ENCODE peak calls at places on chromosome 11, in ten cellular contexts. One of them, this sample, is unnamed.

GRCh38 chr11:13292970-13293369 is 15.4 kb downstream of the BMAL1 start:
- DNase-seq in SHP77: no peak
- DNase-seq in D721Med: no peak
- DNase-seq in activated naive CD4-positive, alpha-beta T cell treated with anti-CD3 and anti-CD28 coated beads for 36 hours: no peak
- DNase-seq in LHCN-M2: no peak
- DNase-seq in kidney: no peak
- DNase-seq in SK-N-SH: no peak
- DNase-seq in AG09319: no peak
- DNase-seq in stimulated activated CD8-positive, alpha-beta memory T cell treated with anti-CD3 and anti-CD28 coated beads, Interleukin-15, amount 100 ng/mL, for 4 hours: no peak
- DNase-seq in neural crest cell: no peak
- DNase-seq in this sample: no peak

GRCh38 chr11:75790986-75791385 is 22.4 kb downstream of the DGAT2 start:
- DNase-seq in SHP77: no peak
- DNase-seq in D721Med: no peak
- DNase-seq in activated naive CD4-positive, alpha-beta T cell treated with anti-CD3 and anti-CD28 coated beads for 36 hours: no peak
- DNase-seq in LHCN-M2: no peak
- DNase-seq in kidney: peak
- DNase-seq in SK-N-SH: no peak
- DNase-seq in AG09319: no peak
- DNase-seq in stimulated activated CD8-positive, alpha-beta memory T cell treated with anti-CD3 and anti-CD28 coated beads, Interleukin-15, amount 100 ng/mL, for 4 hours: no peak
- DNase-seq in neural crest cell: no peak
- DNase-seq in this sample: no peak

GRCh38 chr11:62108017-62108750 is 15.6 kb upstream of the INCENP start:
- DNase-seq in SHP77: peak
- DNase-seq in D721Med: no peak
- DNase-seq in activated naive CD4-positive, alpha-beta T cell treated with anti-CD3 and anti-CD28 coated beads for 36 hours: peak
- DNase-seq in LHCN-M2: peak
- DNase-seq in kidney: no peak
- DNase-seq in SK-N-SH: peak
- DNase-seq in AG09319: peak
- DNase-seq in stimulated activated CD8-positive, alpha-beta memory T cell treated with anti-CD3 and anti-CD28 coated beads, Interleukin-15, amount 100 ng/mL, for 4 hours: no peak
- DNase-seq in neural crest cell: peak
- DNase-seq in this sample: peak

GRCh38 chr11:1484061-1484671 is 2.4 kb downstream of the MOB2 start:
- DNase-seq in SHP77: no peak
- DNase-seq in D721Med: no peak
- DNase-seq in activated naive CD4-positive, alpha-beta T cell treated with anti-CD3 and anti-CD28 coated beads for 36 hours: no peak
- DNase-seq in LHCN-M2: no peak
- DNase-seq in kidney: peak
- DNase-seq in SK-N-SH: no peak
- DNase-seq in AG09319: no peak
- DNase-seq in stimulated activated CD8-positive, alpha-beta memory T cell treated with anti-CD3 and anti-CD28 coated beads, Interleukin-15, amount 100 ng/mL, for 4 hours: no peak
- DNase-seq in neural crest cell: no peak
- DNase-seq in this sample: no peak

GRCh38 chr11:121767433-121767832 is 314.7 kb upstream of the SORL1-AS1 start:
- DNase-seq in SHP77: no peak
- DNase-seq in D721Med: no peak
- DNase-seq in activated naive CD4-positive, alpha-beta T cell treated with anti-CD3 and anti-CD28 coated beads for 36 hours: peak
- DNase-seq in LHCN-M2: no peak
- DNase-seq in kidney: no peak
- DNase-seq in SK-N-SH: no peak
- DNase-seq in AG09319: no peak
- DNase-seq in stimulated activated CD8-positive, alpha-beta memory T cell treated with anti-CD3 and anti-CD28 coated beads, Interleukin-15, amount 100 ng/mL, for 4 hours: no peak
- DNase-seq in neural crest cell: no peak
- DNase-seq in this sample: no peak

GRCh38 chr11:9565822-9566560 is 7.5 kb upstream of the WEE1 start:
- DNase-seq in SHP77: peak
- DNase-seq in D721Med: no peak
- DNase-seq in activated naive CD4-positive, alpha-beta T cell treated with anti-CD3 and anti-CD28 coated beads for 36 hours: peak
- DNase-seq in LHCN-M2: peak
- DNase-seq in kidney: no peak
- DNase-seq in SK-N-SH: peak
- DNase-seq in AG09319: peak
- DNase-seq in stimulated activated CD8-positive, alpha-beta memory T cell treated with anti-CD3 and anti-CD28 coated beads, Interleukin-15, amount 100 ng/mL, for 4 hours: peak
- DNase-seq in neural crest cell: no peak
- DNase-seq in this sample: no peak

GRCh38 chr11:106840993-106841392 is 177.3 kb downstream of the GUCY1A2 start:
- DNase-seq in SHP77: no peak
- DNase-seq in D721Med: no peak
- DNase-seq in activated naive CD4-positive, alpha-beta T cell treated with anti-CD3 and anti-CD28 coated beads for 36 hours: no peak
- DNase-seq in LHCN-M2: no peak
- DNase-seq in kidney: no peak
- DNase-seq in SK-N-SH: no peak
- DNase-seq in AG09319: no peak
- DNase-seq in stimulated activated CD8-positive, alpha-beta memory T cell treated with anti-CD3 and anti-CD28 coated beads, Interleukin-15, amount 100 ng/mL, for 4 hours: no peak
- DNase-seq in neural crest cell: no peak
- DNase-seq in this sample: no peak

GRCh38 chr11:109939176-109939810 is 153.9 kb upstream of the ZC3H12C start:
- DNase-seq in SHP77: peak
- DNase-seq in D721Med: no peak
- DNase-seq in activated naive CD4-positive, alpha-beta T cell treated with anti-CD3 and anti-CD28 coated beads for 36 hours: no peak
- DNase-seq in LHCN-M2: peak
- DNase-seq in kidney: no peak
- DNase-seq in SK-N-SH: peak
- DNase-seq in AG09319: peak
- DNase-seq in stimulated activated CD8-positive, alpha-beta memory T cell treated with anti-CD3 and anti-CD28 coated beads, Interleukin-15, amount 100 ng/mL, for 4 hours: no peak
- DNase-seq in neural crest cell: no peak
- DNase-seq in this sample: peak

GRCh38 chr11:94788396-94788795 is 20.2 kb downstream of the AMOTL1 start:
- DNase-seq in SHP77: no peak
- DNase-seq in D721Med: no peak
- DNase-seq in activated naive CD4-positive, alpha-beta T cell treated with anti-CD3 and anti-CD28 coated beads for 36 hours: no peak
- DNase-seq in LHCN-M2: peak
- DNase-seq in kidney: no peak
- DNase-seq in SK-N-SH: no peak
- DNase-seq in AG09319: no peak
- DNase-seq in stimulated activated CD8-positive, alpha-beta memory T cell treated with anti-CD3 and anti-CD28 coated beads, Interleukin-15, amount 100 ng/mL, for 4 hours: no peak
- DNase-seq in neural crest cell: no peak
- DNase-seq in this sample: no peak

GRCh38 chr11:128961645-128962044 is 19.0 kb upstream of the TP53AIP1 start:
- DNase-seq in SHP77: no peak
- DNase-seq in D721Med: no peak
- DNase-seq in activated naive CD4-positive, alpha-beta T cell treated with anti-CD3 and anti-CD28 coated beads for 36 hours: no peak
- DNase-seq in LHCN-M2: no peak
- DNase-seq in kidney: no peak
- DNase-seq in SK-N-SH: no peak
- DNase-seq in AG09319: no peak
- DNase-seq in stimulated activated CD8-positive, alpha-beta memory T cell treated with anti-CD3 and anti-CD28 coated beads, Interleukin-15, amount 100 ng/mL, for 4 hours: no peak
- DNase-seq in neural crest cell: no peak
- DNase-seq in this sample: no peak

GRCh38 chr11:29025001-29025400 is 916.8 kb downstream of the METTL15 start:
- DNase-seq in SHP77: no peak
- DNase-seq in D721Med: no peak
- DNase-seq in activated naive CD4-positive, alpha-beta T cell treated with anti-CD3 and anti-CD28 coated beads for 36 hours: no peak
- DNase-seq in LHCN-M2: no peak
- DNase-seq in kidney: no peak
- DNase-seq in SK-N-SH: no peak
- DNase-seq in AG09319: no peak
- DNase-seq in stimulated activated CD8-positive, alpha-beta memory T cell treated with anti-CD3 and anti-CD28 coated beads, Interleukin-15, amount 100 ng/mL, for 4 hours: no peak
- DNase-seq in neural crest cell: no peak
- DNase-seq in this sample: no peak

GRCh38 chr11:117910941-117911630 is 18.1 kb downstream of the TMPRSS13 start:
- DNase-seq in SHP77: no peak
- DNase-seq in D721Med: no peak
- DNase-seq in activated naive CD4-positive, alpha-beta T cell treated with anti-CD3 and anti-CD28 coated beads for 36 hours: no peak
- DNase-seq in LHCN-M2: no peak
- DNase-seq in kidney: no peak
- DNase-seq in SK-N-SH: no peak
- DNase-seq in AG09319: no peak
- DNase-seq in stimulated activated CD8-positive, alpha-beta memory T cell treated with anti-CD3 and anti-CD28 coated beads, Interleukin-15, amount 100 ng/mL, for 4 hours: no peak
- DNase-seq in neural crest cell: no peak
- DNase-seq in this sample: no peak

GRCh38 chr11:123815116-123815515 is 9.0 kb upstream of the OR6M1 start:
- DNase-seq in SHP77: no peak
- DNase-seq in D721Med: no peak
- DNase-seq in activated naive CD4-positive, alpha-beta T cell treated with anti-CD3 and anti-CD28 coated beads for 36 hours: no peak
- DNase-seq in LHCN-M2: no peak
- DNase-seq in kidney: no peak
- DNase-seq in SK-N-SH: no peak
- DNase-seq in AG09319: no peak
- DNase-seq in stimulated activated CD8-positive, alpha-beta memory T cell treated with anti-CD3 and anti-CD28 coated beads, Interleukin-15, amount 100 ng/mL, for 4 hours: no peak
- DNase-seq in neural crest cell: no peak
- DNase-seq in this sample: no peak

GRCh38 chr11:95508219-95508880 is 277.3 kb upstream of the SESN3 start:
- DNase-seq in SHP77: no peak
- DNase-seq in D721Med: no peak
- DNase-seq in activated naive CD4-positive, alpha-beta T cell treated with anti-CD3 and anti-CD28 coated beads for 36 hours: no peak
- DNase-seq in LHCN-M2: no peak
- DNase-seq in kidney: no peak
- DNase-seq in SK-N-SH: no peak
- DNase-seq in AG09319: no peak
- DNase-seq in stimulated activated CD8-positive, alpha-beta memory T cell treated with anti-CD3 and anti-CD28 coated beads, Interleukin-15, amount 100 ng/mL, for 4 hours: no peak
- DNase-seq in neural crest cell: no peak
- DNase-seq in this sample: no peak

GRCh38 chr11:5505363-5506048 is 4.3 kb downstream of the UBQLN3 start:
- DNase-seq in SHP77: no peak
- DNase-seq in D721Med: no peak
- DNase-seq in activated naive CD4-positive, alpha-beta T cell treated with anti-CD3 and anti-CD28 coated beads for 36 hours: no peak
- DNase-seq in LHCN-M2: no peak
- DNase-seq in kidney: no peak
- DNase-seq in SK-N-SH: no peak
- DNase-seq in AG09319: no peak
- DNase-seq in stimulated activated CD8-positive, alpha-beta memory T cell treated with anti-CD3 and anti-CD28 coated beads, Interleukin-15, amount 100 ng/mL, for 4 hours: no peak
- DNase-seq in neural crest cell: no peak
- DNase-seq in this sample: no peak

GRCh38 chr11:70159612-70160570 is 43.2 kb upstream of the FADD start:
- DNase-seq in SHP77: peak
- DNase-seq in D721Med: no peak
- DNase-seq in activated naive CD4-positive, alpha-beta T cell treated with anti-CD3 and anti-CD28 coated beads for 36 hours: no peak
- DNase-seq in LHCN-M2: peak
- DNase-seq in kidney: peak
- DNase-seq in SK-N-SH: no peak
- DNase-seq in AG09319: peak
- DNase-seq in stimulated activated CD8-positive, alpha-beta memory T cell treated with anti-CD3 and anti-CD28 coated beads, Interleukin-15, amount 100 ng/mL, for 4 hours: no peak
- DNase-seq in neural crest cell: no peak
- DNase-seq in this sample: no peak

GRCh38 chr11:68750197-68750987 is 928 bp downstream of the TESMIN start:
- DNase-seq in SHP77: no peak
- DNase-seq in D721Med: no peak
- DNase-seq in activated naive CD4-positive, alpha-beta T cell treated with anti-CD3 and anti-CD28 coated beads for 36 hours: peak
- DNase-seq in LHCN-M2: no peak
- DNase-seq in kidney: peak
- DNase-seq in SK-N-SH: no peak
- DNase-seq in AG09319: no peak
- DNase-seq in stimulated activated CD8-positive, alpha-beta memory T cell treated with anti-CD3 and anti-CD28 coated beads, Interleukin-15, amount 100 ng/mL, for 4 hours: no peak
- DNase-seq in neural crest cell: peak
- DNase-seq in this sample: no peak

GRCh38 chr11:44028401-44028800 is 19.4 kb upstream of the ACCSL start:
- DNase-seq in SHP77: no peak
- DNase-seq in D721Med: no peak
- DNase-seq in activated naive CD4-positive, alpha-beta T cell treated with anti-CD3 and anti-CD28 coated beads for 36 hours: no peak
- DNase-seq in LHCN-M2: no peak
- DNase-seq in kidney: no peak
- DNase-seq in SK-N-SH: no peak
- DNase-seq in AG09319: no peak
- DNase-seq in stimulated activated CD8-positive, alpha-beta memory T cell treated with anti-CD3 and anti-CD28 coated beads, Interleukin-15, amount 100 ng/mL, for 4 hours: no peak
- DNase-seq in neural crest cell: no peak
- DNase-seq in this sample: no peak

GRCh38 chr11:64859542-64860414 is 15.3 kb upstream of the CDC42BPG start:
- DNase-seq in SHP77: no peak
- DNase-seq in D721Med: no peak
- DNase-seq in activated naive CD4-positive, alpha-beta T cell treated with anti-CD3 and anti-CD28 coated beads for 36 hours: peak
- DNase-seq in LHCN-M2: no peak
- DNase-seq in kidney: peak
- DNase-seq in SK-N-SH: no peak
- DNase-seq in AG09319: no peak
- DNase-seq in stimulated activated CD8-positive, alpha-beta memory T cell treated with anti-CD3 and anti-CD28 coated beads, Interleukin-15, amount 100 ng/mL, for 4 hours: no peak
- DNase-seq in neural crest cell: no peak
- DNase-seq in this sample: peak

GRCh38 chr11:47467372-47467771 is 18.4 kb upstream of the RAPSN start:
- DNase-seq in SHP77: no peak
- DNase-seq in D721Med: no peak
- DNase-seq in activated naive CD4-positive, alpha-beta T cell treated with anti-CD3 and anti-CD28 coated beads for 36 hours: no peak
- DNase-seq in LHCN-M2: no peak
- DNase-seq in kidney: peak
- DNase-seq in SK-N-SH: no peak
- DNase-seq in AG09319: no peak
- DNase-seq in stimulated activated CD8-positive, alpha-beta memory T cell treated with anti-CD3 and anti-CD28 coated beads, Interleukin-15, amount 100 ng/mL, for 4 hours: no peak
- DNase-seq in neural crest cell: no peak
- DNase-seq in this sample: no peak

GRCh38 chr11:19938051-19938856 is 222.0 kb downstream of the DBX1 start:
- DNase-seq in SHP77: no peak
- DNase-seq in D721Med: peak
- DNase-seq in activated naive CD4-positive, alpha-beta T cell treated with anti-CD3 and anti-CD28 coated beads for 36 hours: peak
- DNase-seq in LHCN-M2: peak
- DNase-seq in kidney: no peak
- DNase-seq in SK-N-SH: peak
- DNase-seq in AG09319: no peak
- DNase-seq in stimulated activated CD8-positive, alpha-beta memory T cell treated with anti-CD3 and anti-CD28 coated beads, Interleukin-15, amount 100 ng/mL, for 4 hours: no peak
- DNase-seq in neural crest cell: peak
- DNase-seq in this sample: peak

GRCh38 chr11:20501971-20502370 is 97.4 kb upstream of the SLC6A5 start:
- DNase-seq in SHP77: no peak
- DNase-seq in D721Med: no peak
- DNase-seq in activated naive CD4-positive, alpha-beta T cell treated with anti-CD3 and anti-CD28 coated beads for 36 hours: no peak
- DNase-seq in LHCN-M2: no peak
- DNase-seq in kidney: no peak
- DNase-seq in SK-N-SH: no peak
- DNase-seq in AG09319: no peak
- DNase-seq in stimulated activated CD8-positive, alpha-beta memory T cell treated with anti-CD3 and anti-CD28 coated beads, Interleukin-15, amount 100 ng/mL, for 4 hours: no peak
- DNase-seq in neural crest cell: no peak
- DNase-seq in this sample: no peak

GRCh38 chr11:41010361-41011050 is 448.9 kb downstream of the LRRC4C start:
- DNase-seq in SHP77: no peak
- DNase-seq in D721Med: no peak
- DNase-seq in activated naive CD4-positive, alpha-beta T cell treated with anti-CD3 and anti-CD28 coated beads for 36 hours: no peak
- DNase-seq in LHCN-M2: no peak
- DNase-seq in kidney: no peak
- DNase-seq in SK-N-SH: no peak
- DNase-seq in AG09319: no peak
- DNase-seq in stimulated activated CD8-positive, alpha-beta memory T cell treated with anti-CD3 and anti-CD28 coated beads, Interleukin-15, amount 100 ng/mL, for 4 hours: no peak
- DNase-seq in neural crest cell: no peak
- DNase-seq in this sample: no peak

GRCh38 chr11:25961539-25961938 is 370.4 kb upstream of the ANO3 start:
- DNase-seq in SHP77: no peak
- DNase-seq in D721Med: no peak
- DNase-seq in activated naive CD4-positive, alpha-beta T cell treated with anti-CD3 and anti-CD28 coated beads for 36 hours: no peak
- DNase-seq in LHCN-M2: no peak
- DNase-seq in kidney: no peak
- DNase-seq in SK-N-SH: no peak
- DNase-seq in AG09319: no peak
- DNase-seq in stimulated activated CD8-positive, alpha-beta memory T cell treated with anti-CD3 and anti-CD28 coated beads, Interleukin-15, amount 100 ng/mL, for 4 hours: no peak
- DNase-seq in neural crest cell: no peak
- DNase-seq in this sample: peak

GRCh38 chr11:2138436-2139117 is 612 bp downstream of the IGF2 start:
- DNase-seq in SHP77: no peak
- DNase-seq in D721Med: no peak
- DNase-seq in activated naive CD4-positive, alpha-beta T cell treated with anti-CD3 and anti-CD28 coated beads for 36 hours: no peak
- DNase-seq in LHCN-M2: peak
- DNase-seq in kidney: peak
- DNase-seq in SK-N-SH: no peak
- DNase-seq in AG09319: no peak
- DNase-seq in stimulated activated CD8-positive, alpha-beta memory T cell treated with anti-CD3 and anti-CD28 coated beads, Interleukin-15, amount 100 ng/mL, for 4 hours: no peak
- DNase-seq in neural crest cell: no peak
- DNase-seq in this sample: no peak

GRCh38 chr11:16785520-16786128 is 47.2 kb downstream of the C11orf58 start:
- DNase-seq in SHP77: peak
- DNase-seq in D721Med: peak
- DNase-seq in activated naive CD4-positive, alpha-beta T cell treated with anti-CD3 and anti-CD28 coated beads for 36 hours: peak
- DNase-seq in LHCN-M2: peak
- DNase-seq in kidney: no peak
- DNase-seq in SK-N-SH: peak
- DNase-seq in AG09319: peak
- DNase-seq in stimulated activated CD8-positive, alpha-beta memory T cell treated with anti-CD3 and anti-CD28 coated beads, Interleukin-15, amount 100 ng/mL, for 4 hours: peak
- DNase-seq in neural crest cell: peak
- DNase-seq in this sample: peak

GRCh38 chr11:80584661-80585060 is 1143.8 kb upstream of the TENM4 start:
- DNase-seq in SHP77: no peak
- DNase-seq in D721Med: no peak
- DNase-seq in activated naive CD4-positive, alpha-beta T cell treated with anti-CD3 and anti-CD28 coated beads for 36 hours: no peak
- DNase-seq in LHCN-M2: no peak
- DNase-seq in kidney: no peak
- DNase-seq in SK-N-SH: no peak
- DNase-seq in AG09319: no peak
- DNase-seq in stimulated activated CD8-positive, alpha-beta memory T cell treated with anti-CD3 and anti-CD28 coated beads, Interleukin-15, amount 100 ng/mL, for 4 hours: no peak
- DNase-seq in neural crest cell: no peak
- DNase-seq in this sample: no peak

GRCh38 chr11:123479048-123479837 is 49.2 kb downstream of the GRAMD1B start:
- DNase-seq in SHP77: no peak
- DNase-seq in D721Med: no peak
- DNase-seq in activated naive CD4-positive, alpha-beta T cell treated with anti-CD3 and anti-CD28 coated beads for 36 hours: no peak
- DNase-seq in LHCN-M2: no peak
- DNase-seq in kidney: no peak
- DNase-seq in SK-N-SH: no peak
- DNase-seq in AG09319: no peak
- DNase-seq in stimulated activated CD8-positive, alpha-beta memory T cell treated with anti-CD3 and anti-CD28 coated beads, Interleukin-15, amount 100 ng/mL, for 4 hours: no peak
- DNase-seq in neural crest cell: no peak
- DNase-seq in this sample: peak